ENCODE peak calls at places on chromosomes 11 and 22, in ten cellular contexts. M is dorsolateral prefrontal cortex, I is fibroblast of the aortic adventitia, V is NB4, N is MM.1S, P is HL-60, D is astrocyte of the spinal cord, L is hepatocyte, O is stomach, W is lower leg skin. Q is an unnamed sample.

GRCh38 chr11:110897035-110897434 is 184.8 kb upstream of the ARHGAP20 start:
- DNase-seq in M (no peak), I (peak; percentile 91), V (no peak), N (no peak), P (no peak), D (peak; percentile 66), L (no peak), O (no peak), W (no peak), Q (no peak)

GRCh38 chr22:21972293-21972779 is 10.3 kb downstream of the TOP3B start:
- DNase-seq in M (peak; percentile 61), I (peak; percentile 33), V (peak; percentile 49), N (peak; percentile 43), P (peak; percentile 47), D (peak; percentile 31), L (peak; percentile 43), O (no peak), W (no peak), Q (peak; percentile 32)

GRCh38 chr11:9613118-9613829 is 39.8 kb downstream of the WEE1 start:
- DNase-seq in M (peak; percentile 92), I (peak; percentile 99), V (peak; percentile 91), N (peak; percentile 87), P (peak; percentile 91), D (peak; percentile 97), L (peak; percentile 97), O (peak; percentile 93), W (peak; percentile 92), Q (peak; percentile 95)

GRCh38 chr11:3622521-3622920 is 19.3 kb downstream of the ART5 start:
- DNase-seq in M (no peak), I (no peak), V (no peak), N (no peak), P (no peak), D (no peak), L (no peak), O (no peak), W (no peak), Q (no peak)

GRCh38 chr22:39114157-39114511 is 17.1 kb downstream of the APOBEC3H start:
- DNase-seq in M (no peak), I (no peak), V (no peak), N (no peak), P (no peak), D (no peak), L (no peak), O (no peak), W (no peak), Q (no peak)

GRCh38 chr11:26204110-26204509 is 127.8 kb upstream of the ANO3 start:
- DNase-seq in M (no peak), I (no peak), V (no peak), N (no peak), P (no peak), D (no peak), L (no peak), O (no peak), W (no peak), Q (no peak)

GRCh38 chr11:3836903-3837302 is 3.9 kb downstream of the RHOG start:
- DNase-seq in M (no peak), I (no peak), V (peak; percentile 88), N (no peak), P (peak; percentile 94), D (no peak), L (no peak), O (peak; percentile 31), W (no peak), Q (peak; percentile 50)

GRCh38 chr11:117827521-117828511 is 3.3 kb upstream of the FXYD2 start:
- DNase-seq in M (peak; percentile 34), I (no peak), V (no peak), N (no peak), P (no peak), D (no peak), L (no peak), O (peak; percentile 24), W (no peak), Q (peak; percentile 9)

GRCh38 chr11:78290293-78291176 is 101.8 kb downstream of the USP35 start:
- DNase-seq in M (no peak), I (peak; percentile 70), V (peak; percentile 100), N (no peak), P (peak; percentile 98), D (peak; percentile 19), L (peak; percentile 50), O (peak; percentile 28), W (peak; percentile 85), Q (no peak)

GRCh38 chr11:111362887-111363411 is 16.1 kb downstream of the POU2AF1 start:
- DNase-seq in M (no peak), I (no peak), V (no peak), N (no peak), P (no peak), D (no peak), L (no peak), O (peak; percentile 93), W (no peak), Q (peak; percentile 45)

GRCh38 chr11:97332271-97332670 is 942.5 kb downstream of the JRKL start:
- DNase-seq in M (no peak), I (no peak), V (no peak), N (no peak), P (no peak), D (no peak), L (no peak), O (no peak), W (no peak), Q (no peak)

GRCh38 chr22:46848227-46848626 is 85.8 kb downstream of the TBC1D22A start:
- DNase-seq in M (no peak), I (no peak), V (no peak), N (no peak), P (no peak), D (peak; percentile 18), L (no peak), O (no peak), W (no peak), Q (no peak)

GRCh38 chr11:65591939-65592814 is 3.4 kb downstream of the KCNK7 start:
- DNase-seq in M (no peak), I (no peak), V (no peak), N (no peak), P (no peak), D (peak; percentile 83), L (peak; percentile 70), O (peak; percentile 52), W (no peak), Q (peak; percentile 60)

GRCh38 chr11:305834-306211 is 1.8 kb upstream of the IFITM2 start:
- DNase-seq in M (no peak), I (no peak), V (no peak), N (no peak), P (no peak), D (no peak), L (no peak), O (no peak), W (no peak), Q (no peak)

DNA sequence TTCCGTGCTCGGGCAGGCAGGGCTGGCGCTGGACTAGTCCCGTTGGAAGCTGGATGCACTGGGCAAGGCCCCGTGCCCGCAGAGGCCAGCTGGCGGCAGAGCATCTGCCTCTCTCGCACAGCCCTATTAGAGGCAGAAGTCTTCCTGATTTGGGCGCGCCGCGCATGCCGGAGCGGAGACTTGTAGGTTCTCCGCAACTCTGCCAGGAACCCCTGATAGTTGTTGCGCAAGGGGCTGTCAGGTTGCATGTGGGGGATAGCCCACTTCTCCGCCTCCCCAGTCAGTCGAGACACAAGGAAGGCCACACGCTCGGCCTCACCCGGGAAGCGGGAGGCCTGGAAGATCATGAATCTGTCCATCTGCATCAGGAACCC is 1.2 kb downstream of the RTL6 start:
- DNase-seq in M (no peak), I (no peak), V (no peak), N (no peak), P (no peak), D (no peak), L (no peak), O (no peak), W (no peak), Q (no peak)
- H3K4me3 ChIP-seq in M (peak overlapping the region; percentile 79), I (peak overlapping the region; percentile 75), V (no peak overlapping the region), N (no peak overlapping the region), P (no peak overlapping the region), D (peak overlapping the region; percentile 67), L (no peak overlapping the region), O (peak overlapping the region; percentile 85), W (no peak overlapping the region), Q (peak overlapping the region; percentile 88)

GRCh38 chr11:100576044-100577021 is 110.8 kb upstream of the ARHGAP42 start:
- DNase-seq in M (no peak), I (peak; percentile 76), V (peak; percentile 61), N (peak; percentile 61), P (peak; percentile 9), D (peak; percentile 68), L (peak; percentile 75), O (no peak), W (no peak), Q (no peak)
- TF ChIP-seq CTCF in M (peak; percentile 87), I (peak; percentile 85), V (peak; percentile 66), N (peak; percentile 79), P (peak; percentile 23), D (peak; percentile 72), L (peak; percentile 80), O (peak; percentile 74), W (no peak), Q (peak; percentile 71)

DNA sequence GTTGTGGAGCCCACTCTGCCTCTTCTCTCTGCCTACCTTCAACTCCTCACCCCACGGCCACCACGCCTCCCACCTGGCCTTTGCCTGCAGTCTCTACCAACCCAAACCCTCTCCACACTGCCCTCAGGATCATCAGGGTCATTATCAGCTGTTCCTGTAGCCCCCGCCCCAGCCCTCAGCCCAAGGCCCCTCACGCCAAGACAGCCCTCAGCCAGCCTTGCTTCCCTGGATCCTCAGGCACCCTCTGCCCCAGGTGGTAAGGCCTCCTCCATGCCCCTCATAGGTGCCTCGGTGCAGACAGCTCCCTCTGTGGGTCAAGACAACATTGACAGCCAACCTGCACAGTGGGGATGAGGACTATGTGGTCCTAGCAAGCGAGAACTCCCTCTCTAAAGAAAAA is 1.7 kb downstream of the SBF1 start:
- DNase-seq in M (no peak), I (no peak), V (peak; percentile 53), N (peak; percentile 51), P (peak; percentile 30), D (no peak), L (no peak), O (no peak), W (no peak), Q (peak; percentile 41)
- H3K4me3 ChIP-seq in M (peak overlapping the region; percentile 88), I (peak overlapping the region; percentile 74), V (peak overlapping the region; percentile 59), N (peak overlapping the region; percentile 92), P (no peak overlapping the region), D (no peak overlapping the region), L (no peak overlapping the region), O (peak overlapping the region; percentile 97), W (no peak overlapping the region), Q (peak overlapping the region; percentile 67)

GRCh38 chr22:20857838-20858614 is 585 bp downstream of the PI4KA start:
- DNase-seq in M (peak; percentile 84), I (peak; percentile 76), V (peak; percentile 90), N (peak; percentile 82), P (peak; percentile 78), D (peak; percentile 92), L (peak; percentile 94), O (peak; percentile 78), W (peak; percentile 74), Q (peak; percentile 85)

GRCh38 chr22:20847318-20847822 is 11.2 kb downstream of the PI4KA start:
- DNase-seq in M (no peak), I (no peak), V (no peak), N (no peak), P (no peak), D (no peak), L (no peak), O (no peak), W (no peak), Q (no peak)

GRCh38 chr22:20853236-20853660 is 5.4 kb downstream of the PI4KA start:
- DNase-seq in M (no peak), I (no peak), V (no peak), N (no peak), P (no peak), D (no peak), L (no peak), O (no peak), W (no peak), Q (no peak)

GRCh38 chr22:20857247-20857643 is 1.4 kb downstream of the PI4KA start:
- DNase-seq in M (no peak), I (peak; percentile 2), V (no peak), N (no peak), P (no peak), D (no peak), L (no peak), O (no peak), W (no peak), Q (no peak)

GRCh38 chr22:20852076-20852475 is 6.5 kb downstream of the PI4KA start:
- DNase-seq in M (no peak), I (no peak), V (peak; percentile 23), N (no peak), P (no peak), D (no peak), L (no peak), O (no peak), W (no peak), Q (no peak)
- TF ChIP-seq CTCF in M (no peak), I (no peak), V (no peak), N (no peak), P (no peak), D (no peak), L (no peak), O (no peak), W (no peak), Q (no peak)